ENCODE peak calls at places on chromosomes 2 and 18, in five cellular contexts. Z is HepG2, X is A549, I is K562, G is GM12878. N is an unnamed sample.

GRCh38 chr18:57942493-57942892 is 101.5 kb upstream of the NEDD4L start:
- DNase-seq in G (no peak), X (no peak), I (no peak), Z (no peak), N (peak; percentile 9)

GRCh38 chr18:48129621-48130082 is 199.2 kb upstream of the SMAD2 start:
- DNase-seq in G (no peak), X (no peak), Z (no peak), I (no peak), N (peak; percentile 34)

GRCh38 chr2:233449071-233449901 is 95.0 kb downstream of the DGKD start:
- DNase-seq in Z (no peak), I (no peak), X (peak; percentile 77), G (no peak), N (peak; percentile 81)

GRCh38 chr2:12251121-12251520 is 465.6 kb upstream of the TRIB2 start:
- DNase-seq in G (no peak), X (no peak), I (no peak), Z (no peak), N (no peak)

GRCh38 chr18:79988925-79989361 is 580 bp upstream of the TXNL4A start:
- DNase-seq in G (no peak), Z (no peak), X (peak; percentile 36), I (no peak), N (peak; percentile 62)

GRCh38 chr2:100822587-100823248 is 2.8 kb downstream of the NPAS2 start:
- DNase-seq in G (no peak), Z (peak; percentile 28), I (no peak), X (no peak), N (no peak)

GRCh38 chr2:240818543-240819403 is 1.2 kb downstream of the KIF1A start:
- DNase-seq in X (no peak), Z (no peak), G (no peak), I (no peak), N (peak; percentile 74)

GRCh38 chr2:152766908-152767307 is 48.5 kb downstream of the ARL6IP6 start:
- DNase-seq in I (no peak), G (no peak), Z (no peak), X (no peak), N (no peak)

GRCh38 chr2:127174977-127175376 is 45.1 kb downstream of the CYP27C1 start:
- DNase-seq in X (no peak), I (no peak), G (no peak), Z (no peak), N (no peak)

GRCh38 chr18:76412010-76412817 is 82.8 kb downstream of the ZNF516 start:
- DNase-seq in I (no peak), X (no peak), Z (no peak), G (no peak), N (no peak)

GRCh38 chr2:209496586-209496982 is 72.7 kb downstream of the MAP2 start:
- DNase-seq in Z (no peak), I (no peak), X (no peak), G (no peak), N (no peak)

GRCh38 chr2:71538241-71538640 is 84.9 kb downstream of the DYSF start:
- DNase-seq in G (no peak), Z (no peak), X (no peak), I (no peak), N (no peak)

GRCh38 chr2:83969085-83969484 is 490.0 kb downstream of the SUCLG1 start:
- DNase-seq in I (peak; percentile 60), X (no peak), G (no peak), Z (no peak), N (no peak)

GRCh38 chr2:160105366-160105765 is 43.0 kb upstream of the PLA2R1 start:
- DNase-seq in X (no peak), I (no peak), Z (no peak), G (no peak), N (no peak)

GRCh38 chr2:20169796-20170467 is 55.0 kb downstream of the SDC1 start:
- DNase-seq in G (no peak), Z (no peak), X (no peak), I (no peak), N (peak; percentile 21)

GRCh38 chr2:1759611-1759930 is 15.3 kb upstream of the PXDN start:
- DNase-seq in G (no peak), X (no peak), Z (no peak), I (no peak), N (no peak)

GRCh38 chr2:214075446-214075845 is 335.4 kb upstream of the VWC2L start:
- DNase-seq in X (no peak), G (no peak), Z (no peak), I (no peak), N (no peak)

GRCh38 chr2:219045937-219046550 is 4.7 kb upstream of the CFAP65 start:
- DNase-seq in Z (no peak), G (no peak), X (no peak), I (peak; percentile 47), N (peak; percentile 81)

GRCh38 chr2:40457846-40458245 is 6.0 kb upstream of the SLC8A1 start:
- DNase-seq in G (no peak), I (no peak), Z (no peak), X (no peak), N (no peak)

GRCh38 chr2:111618953-111619902 is 264.8 kb downstream of the ANAPC1 start:
- DNase-seq in G (no peak), I (no peak), Z (peak; percentile 82), X (peak; percentile 23), N (peak; percentile 20)

GRCh38 chr2:169329669-169330554 is 32.4 kb downstream of the LRP2 start:
- DNase-seq in X (no peak), I (no peak), Z (no peak), G (no peak), N (no peak)

GRCh38 chr2:140863713-140864112 is 1267.1 kb downstream of the LRP1B start:
- DNase-seq in G (peak; percentile 13), X (peak; percentile 74), Z (peak; percentile 51), I (peak; percentile 9), N (peak; percentile 76)

GRCh38 chr18:406677-407076 is 93.8 kb downstream of the COLEC12 start:
- DNase-seq in X (no peak), G (no peak), Z (no peak), I (no peak), N (no peak)

GRCh38 chr18:75208836-75209128 is 157 bp downstream of the PTGR3 start:
- DNase-seq in I (no peak), G (no peak), Z (no peak), X (no peak), N (no peak)

DNA sequence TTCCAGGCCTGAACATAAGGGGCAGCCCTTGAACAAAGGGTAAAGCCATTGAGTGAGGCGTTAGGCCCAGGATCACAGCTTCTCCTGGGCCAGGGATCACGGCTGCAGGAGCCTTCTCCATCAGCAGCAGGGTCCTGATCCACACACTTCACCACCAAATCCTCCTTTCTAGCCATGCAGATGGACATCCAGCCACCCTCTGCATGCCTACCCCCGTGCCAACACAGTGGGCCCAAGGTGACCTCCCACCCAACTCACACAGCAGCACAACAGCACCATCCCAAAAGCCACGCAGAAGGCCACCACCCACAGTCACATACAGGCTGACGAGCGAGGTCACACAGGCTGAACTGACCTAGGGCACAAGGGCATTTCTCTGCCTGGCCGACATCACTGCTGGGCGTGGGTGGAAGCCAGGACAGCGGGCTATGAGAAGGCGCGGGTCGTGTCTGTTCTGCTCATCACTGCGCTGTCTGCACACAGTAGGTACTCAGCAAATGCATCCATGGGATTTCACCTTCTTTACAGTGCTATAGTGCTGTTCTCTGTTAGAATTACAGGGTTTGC is 31.2 kb downstream of the TFCP2L1 start:
- DNase-seq in X (no peak), I (no peak), G (no peak), Z (no peak), N (no peak)
- TF ChIP-seq JUNB in X (no peak), I (no peak), G (no peak), Z (no peak), N (no peak)

GRCh38 chr2:21268197-21268870 is 144.6 kb downstream of the TDRD15 start:
- DNase-seq in X (no peak), G (no peak), I (no peak), Z (no peak), N (no peak)

GRCh38 chr2:21267232-21267835 is 143.6 kb downstream of the TDRD15 start:
- DNase-seq in Z (no peak), X (no peak), I (no peak), G (no peak), N (no peak)

GRCh38 chr2:21270658-21271057 is 146.9 kb downstream of the TDRD15 start:
- DNase-seq in I (no peak), X (no peak), G (no peak), Z (no peak), N (no peak)

GRCh38 chr2:21268871-21269224 is 145.1 kb downstream of the TDRD15 start:
- DNase-seq in G (no peak), X (no peak), I (no peak), Z (no peak), N (no peak)

DNA sequence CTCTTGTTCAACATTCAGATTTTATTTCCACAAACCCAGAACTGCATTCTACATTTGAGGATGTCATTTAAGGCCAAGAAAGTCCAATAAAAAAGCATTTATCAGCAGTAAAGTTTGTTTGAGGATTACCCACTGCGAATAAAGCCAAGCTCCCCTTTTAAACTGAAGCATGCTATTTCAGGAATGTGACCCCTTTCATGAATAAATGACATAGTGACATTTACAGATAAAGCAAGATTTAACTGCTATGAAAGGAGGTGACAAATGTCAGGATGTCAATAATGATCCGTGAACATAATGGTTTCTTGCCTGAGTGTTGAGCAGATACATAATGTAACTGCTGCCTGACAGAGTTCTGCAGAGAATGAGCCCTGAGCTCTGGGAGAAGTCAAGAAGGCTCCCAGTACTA is 146.3 kb downstream of the TDRD15 start:
- DNase-seq in G (no peak), X (no peak), I (no peak), Z (no peak), N (no peak)
- H3K27ac ChIP-seq in G (no peak overlapping the region), X (no peak overlapping the region), I (no peak overlapping the region), Z (no peak overlapping the region), N (no peak overlapping the region)

GRCh38 chr2:64841462-64841861 is 147.7 kb upstream of the SLC1A4 start:
- DNase-seq in I (no peak), G (no peak), X (no peak), Z (no peak), N (no peak)

GRCh38 chr2:64842030-64842429 is 147.2 kb upstream of the SLC1A4 start:
- DNase-seq in G (no peak), I (no peak), X (no peak), Z (no peak), N (no peak)

GRCh38 chr2:64846175-64846574 is 143.0 kb upstream of the SLC1A4 start:
- DNase-seq in X (no peak), I (no peak), Z (no peak), G (no peak), N (no peak)

GRCh38 chr2:64845273-64845905 is 143.8 kb upstream of the SLC1A4 start:
- DNase-seq in X (no peak), G (no peak), Z (no peak), I (no peak), N (no peak)

GRCh38 chr2:64844087-64844486 is 145.1 kb upstream of the SLC1A4 start:
- DNase-seq in I (no peak), X (no peak), Z (no peak), G (no peak), N (no peak)
- H3K4me1 ChIP-seq in I (no peaks in the 10 kb centered on the region), X (peaks cover 18% of the 10 kb centered on the region), Z (peaks cover 8% of the 10 kb centered on the region), G (peaks cover 24% of the 10 kb centered on the region), N (peaks cover 7% of the 10 kb centered on the region)

GRCh38 chr2:106272202-106272807 is 78.2 kb upstream of the UXS1 start:
- DNase-seq in Z (peak; percentile 62), I (no peak), X (no peak), G (no peak), N (peak; percentile 30)

GRCh38 chr2:106270471-106270891 is 76.4 kb upstream of the UXS1 start:
- DNase-seq in Z (no peak), I (no peak), G (no peak), X (no peak), N (peak; percentile 11)

GRCh38 chr2:106264203-106264602 is 70.1 kb upstream of the UXS1 start:
- DNase-seq in X (no peak), G (no peak), Z (peak; percentile 77), I (no peak), N (no peak)

GRCh38 chr2:106267997-106268396 is 73.9 kb upstream of the UXS1 start:
- DNase-seq in G (no peak), I (no peak), Z (no peak), X (no peak), N (no peak)

GRCh38 chr2:106269591-106270291 is 75.6 kb upstream of the UXS1 start:
- DNase-seq in G (no peak), I (peak; percentile 29), X (peak; percentile 18), Z (no peak), N (peak; percentile 58)
- TF ChIP-seq JUNB in G (no peak), I (no peak), X (no peak), Z (no peak), N (no peak)